ENCODE peak calls at places on chromosomes 4 and X, in four cellular contexts. One of them, this sample, is unnamed.

GRCh38 chrX:96447161-96447560 is 237.5 kb upstream of the DIAPH2 start:
- DNase-seq in NCI-H1092 treated with DMSO at 0.1 percent for 48 hours: no peak
- DNase-seq in fibroblast of the aortic adventitia: no peak
- DNase-seq in A549: no peak
- DNase-seq in this sample: no peak

GRCh38 chr4:15063341-15063740 is 61.1 kb downstream of the CPEB2 start:
- DNase-seq in NCI-H1092 treated with DMSO at 0.1 percent for 48 hours: no peak
- DNase-seq in A549: no peak
- DNase-seq in fibroblast of the aortic adventitia: no peak
- DNase-seq in this sample: peak; percentile 63

GRCh38 chr4:901192-901910 is 30.8 kb downstream of the GAK start:
- DNase-seq in A549: no peak
- DNase-seq in fibroblast of the aortic adventitia: no peak
- DNase-seq in NCI-H1092 treated with DMSO at 0.1 percent for 48 hours: no peak
- DNase-seq in this sample: no peak

GRCh38 chr4:48262926-48263325 is 6.7 kb downstream of the TEC start:
- DNase-seq in fibroblast of the aortic adventitia: no peak
- DNase-seq in NCI-H1092 treated with DMSO at 0.1 percent for 48 hours: no peak
- DNase-seq in A549: no peak
- DNase-seq in this sample: no peak

GRCh38 chr4:60201052-60201673 is 999.0 kb upstream of the ADGRL3 start:
- DNase-seq in NCI-H1092 treated with DMSO at 0.1 percent for 48 hours: peak; percentile 68
- DNase-seq in fibroblast of the aortic adventitia: peak; percentile 57
- DNase-seq in A549: no peak
- DNase-seq in this sample: peak; percentile 49

GRCh38 chr4:76212851-76213414 is 691 bp downstream of the SCARB2 start:
- DNase-seq in A549: peak; percentile 20
- DNase-seq in fibroblast of the aortic adventitia: peak; percentile 55
- DNase-seq in NCI-H1092 treated with DMSO at 0.1 percent for 48 hours: peak; percentile 24
- DNase-seq in this sample: peak; percentile 27

GRCh38 chr4:97624204-97624603 is 519.1 kb downstream of the STPG2 start:
- DNase-seq in NCI-H1092 treated with DMSO at 0.1 percent for 48 hours: no peak
- DNase-seq in fibroblast of the aortic adventitia: no peak
- DNase-seq in A549: no peak
- DNase-seq in this sample: no peak

GRCh38 chrX:69987691-69988090 is 62.0 kb downstream of the AWAT2 start:
- DNase-seq in NCI-H1092 treated with DMSO at 0.1 percent for 48 hours: no peak
- DNase-seq in fibroblast of the aortic adventitia: no peak
- DNase-seq in A549: no peak
- DNase-seq in this sample: no peak

GRCh38 chr4:6641164-6641970 is 882 bp downstream of the MRFAP1 start:
- DNase-seq in fibroblast of the aortic adventitia: peak; percentile 37
- DNase-seq in NCI-H1092 treated with DMSO at 0.1 percent for 48 hours: no peak
- DNase-seq in A549: peak; percentile 18
- DNase-seq in this sample: peak; percentile 44

GRCh38 chrX:83759872-83760271 is 101.1 kb upstream of the CYLC1 start:
- DNase-seq in A549: no peak
- DNase-seq in fibroblast of the aortic adventitia: peak; percentile 3
- DNase-seq in NCI-H1092 treated with DMSO at 0.1 percent for 48 hours: peak; percentile 21
- DNase-seq in this sample: peak; percentile 26

GRCh38 chr4:5635826-5636196 is 72.5 kb downstream of the EVC2 start:
- DNase-seq in fibroblast of the aortic adventitia: peak; percentile 65
- DNase-seq in A549: no peak
- DNase-seq in NCI-H1092 treated with DMSO at 0.1 percent for 48 hours: no peak
- DNase-seq in this sample: no peak